ENCODE peak calls at places on chromosomes 1 and 21, in five cellular contexts. A, V, K, J and O are unnamed samples.

GRCh38 chr1:214380986-214381695 is 100.2 kb downstream of the SMYD2 start:
- DNase-seq in J (no peak), A (no peak), V (no peak), K (no peak), O (no peak)

GRCh38 chr21:42061195-42061865 is 9.8 kb upstream of the UMODL1 start:
- DNase-seq in A (peak; percentile 64), J (peak; percentile 58), V (no peak), K (no peak), O (peak; percentile 41)

GRCh38 chr1:15570861-15571260 is 14.0 kb downstream of the AGMAT start:
- DNase-seq in V (no peak), K (no peak), J (no peak), A (no peak), O (no peak)

GRCh38 chr1:101285922-101286568 is 49.2 kb downstream of the S1PR1 start:
- DNase-seq in K (peak; percentile 16), V (no peak), J (no peak), A (no peak), O (no peak)

GRCh38 chr1:41580021-41580420 is 95.5 kb upstream of the EDN2 start:
- DNase-seq in J (no peak), V (no peak), A (no peak), K (no peak), O (no peak)

GRCh38 chr1:2840036-2840809 is 38.7 kb upstream of the TTC34 start:
- DNase-seq in J (peak; percentile 49), K (no peak), A (peak; percentile 77), V (no peak), O (no peak)

GRCh38 chr1:178134061-178134460 is 40.2 kb downstream of the RASAL2 start:
- DNase-seq in V (peak; percentile 82), A (no peak), J (no peak), K (no peak), O (peak; percentile 19)

GRCh38 chr21:15079276-15079675 is 14.5 kb upstream of the NRIP1 start:
- DNase-seq in V (no peak), A (no peak), J (peak; percentile 55), K (no peak), O (no peak)

GRCh38 chr1:3668585-3669300 is 16.4 kb downstream of the TP73 start:
- DNase-seq in K (no peak), V (no peak), A (no peak), J (peak; percentile 94), O (peak; percentile 88)

GRCh38 chr1:199292873-199293272 is 654.0 kb downstream of the PTPRC start:
- DNase-seq in V (no peak), J (no peak), K (no peak), A (no peak), O (no peak)

GRCh38 chr1:186142159-186142558 is 232.9 kb downstream of the TPR start:
- DNase-seq in K (no peak), V (no peak), A (no peak), J (no peak), O (no peak)

GRCh38 chr1:186139706-186140105 is 235.3 kb downstream of the TPR start:
- DNase-seq in K (no peak), A (no peak), V (peak; percentile 57), J (no peak), O (no peak)

GRCh38 chr1:186143521-186143920 is 231.5 kb downstream of the TPR start:
- DNase-seq in K (no peak), V (no peak), J (no peak), A (no peak), O (no peak)

GRCh38 chr1:186142916-186143315 is 232.1 kb downstream of the TPR start:
- DNase-seq in V (no peak), A (no peak), K (no peak), J (no peak), O (no peak)

GRCh38 chr1:186139115-186139514 is 235.9 kb downstream of the TPR start:
- DNase-seq in J (no peak), A (no peak), K (no peak), V (no peak), O (no peak)
- H3K9ac ChIP-seq in J (no peak overlapping the region), A (no peak overlapping the region), K (no peak overlapping the region), V (no peak overlapping the region), O (no peak overlapping the region)

DNA sequence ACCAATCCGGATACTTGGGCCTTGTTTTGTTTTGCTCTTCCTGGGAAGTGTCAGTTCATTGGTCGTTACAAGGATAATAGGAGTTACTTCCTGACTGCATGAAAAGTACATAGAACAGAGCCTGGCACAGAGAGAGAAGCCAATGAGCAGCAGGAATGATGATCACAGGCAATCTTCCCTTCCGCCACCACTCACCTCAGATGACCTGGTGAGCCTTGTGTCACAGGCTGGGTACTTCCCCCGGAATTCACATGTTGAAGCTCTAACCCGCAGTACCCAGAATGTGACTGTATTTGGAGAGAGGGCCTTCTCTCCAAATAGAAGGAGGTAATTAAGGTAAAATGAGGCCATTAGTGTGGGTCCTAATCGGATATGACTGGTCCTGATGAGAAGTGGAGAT is 18.8 kb upstream of the GPR137B start:
- DNase-seq in J (no peak), A (no peak), V (no peak), K (no peak), O (no peak)
- H3K4me1 ChIP-seq in J (peaks cover 2% of the 10 kb centered on the region), A (no peaks in the 10 kb centered on the region), V (no peaks in the 10 kb centered on the region), K (peaks cover 5% of the 10 kb centered on the region), O (no peaks in the 10 kb centered on the region)

GRCh38 chr1:155759966-155760630 is 71.2 kb downstream of the DAP3 start:
- DNase-seq in V (no peak), J (no peak), A (no peak), K (no peak), O (no peak)

GRCh38 chr1:155760751-155761475 is 72.0 kb downstream of the DAP3 start:
- DNase-seq in K (no peak), A (no peak), V (no peak), J (no peak), O (no peak)

GRCh38 chr1:155761746-155762400 is 73.0 kb downstream of the DAP3 start:
- DNase-seq in V (no peak), J (no peak), A (no peak), K (no peak), O (no peak)
- H3K36me3 ChIP-seq in V (peaks cover 50% of the 10 kb centered on the region), J (peaks cover 53% of the 10 kb centered on the region), A (peaks cover 74% of the 10 kb centered on the region), K (no peaks in the 10 kb centered on the region), O (peaks cover 7% of the 10 kb centered on the region)

GRCh38 chr1:26471498-26472329 is 526 bp upstream of the HMGN2 start:
- DNase-seq in K (peak; percentile 90), J (peak; percentile 93), V (peak; percentile 65), A (peak; percentile 70), O (peak; percentile 67)
- H3K9ac ChIP-seq in K (no peak overlapping the region), J (no peak overlapping the region), V (peak overlapping the region; percentile 31), A (peak overlapping the region; percentile 100), O (peak overlapping the region; percentile 73)

GRCh38 chr1:150562384-150563339 is 13.5 kb downstream of the ADAMTSL4 start:
- DNase-seq in K (peak; percentile 73), V (no peak), J (no peak), A (peak; percentile 65), O (peak; percentile 67)
- H3K4me1 ChIP-seq in K (peaks cover 37% of the 10 kb centered on the region), V (peaks cover 34% of the 10 kb centered on the region), J (peaks cover 55% of the 10 kb centered on the region), A (peaks cover 50% of the 10 kb centered on the region), O (peaks cover 44% of the 10 kb centered on the region)

GRCh38 chr1:54871275-54872040 is 15.5 kb downstream of the DHCR24 start:
- DNase-seq in J (no peak), K (no peak), V (no peak), A (no peak), O (no peak)
- H3K36me3 ChIP-seq in J (peaks cover 3% of the 10 kb centered on the region), K (peaks cover 19% of the 10 kb centered on the region), V (peaks cover 7% of the 10 kb centered on the region), A (peaks cover 97% of the 10 kb centered on the region), O (peaks cover 9% of the 10 kb centered on the region)